ENCODE peak calls at places on chromosomes 11 and 22, in six cellular contexts. A is H1, H is GM12878, U is HepG2, L is HCT116, T is K562. Z is an unnamed sample.

GRCh38 chr11:73287400-73288101 is 15.4 kb downstream of the P2RY6 start:
- DNase-seq in T (peak), H (no peak), L (no peak), A (no peak), U (no peak), Z (no peak)

GRCh38 chr11:71237853-71238252 is 14.5 kb downstream of the SHANK2 start:
- DNase-seq in U (no peak), A (no peak), T (no peak), L (no peak), H (no peak), Z (no peak)

GRCh38 chr22:22878211-22878570 is 9.4 kb upstream of the IGLL5 start:
- DNase-seq in H (no peak), A (no peak), U (no peak), L (no peak), T (no peak), Z (no peak)

GRCh38 chr22:45908961-45909360 is 68.0 kb downstream of the WNT7B start:
- DNase-seq in U (no peak), L (no peak), H (no peak), T (no peak), A (no peak), Z (no peak)

GRCh38 chr11:2346586-2347335 is 30.3 kb upstream of the CD81 start:
- DNase-seq in A (no peak), T (no peak), L (no peak), H (no peak), U (no peak), Z (no peak)

GRCh38 chr11:64245797-64246623 is 733 bp downstream of the PPP1R14B start:
- DNase-seq in L (no peak), H (no peak), A (no peak), U (peak), T (peak), Z (no peak)

GRCh38 chr11:10878408-10879214 is 20.8 kb upstream of the ZBED5 start:
- DNase-seq in A (no peak), U (peak), T (peak), L (peak), H (peak), Z (peak)

GRCh38 chr11:131748146-131749050 is 378.0 kb downstream of the NTM start:
- DNase-seq in U (peak), T (peak), L (no peak), A (no peak), H (no peak), Z (peak)

GRCh38 chr22:41365425-41365824 is 16.3 kb upstream of the TEF start:
- DNase-seq in H (no peak), L (no peak), A (no peak), T (no peak), U (no peak), Z (no peak)

GRCh38 chr22:19879248-19879575 is 24.5 kb upstream of the GNB1L start:
- DNase-seq in A (no peak), L (no peak), U (no peak), T (no peak), H (no peak), Z (no peak)

GRCh38 chr11:16964501-16964900 is 49.7 kb downstream of the PLEKHA7 start:
- DNase-seq in L (no peak), U (no peak), A (no peak), H (no peak), T (no peak), Z (no peak)

GRCh38 chr11:78038697-78039313 is 15.7 kb upstream of the KCTD14 start:
- DNase-seq in L (no peak), A (no peak), U (peak), T (no peak), H (no peak), Z (no peak)

GRCh38 chr11:122723576-122723975 is 68.1 kb downstream of the UBASH3B start:
- DNase-seq in T (no peak), H (no peak), L (no peak), A (no peak), U (no peak), Z (no peak)

GRCh38 chr22:34038801-34039200 is 118.5 kb upstream of the LARGE1 start:
- DNase-seq in L (no peak), A (no peak), U (no peak), T (no peak), H (no peak), Z (no peak)

GRCh38 chr11:15107730-15108515 is 6.8 kb upstream of the INSC start:
- DNase-seq in U (no peak), L (no peak), H (no peak), A (no peak), T (no peak), Z (no peak)

GRCh38 chr11:126485021-126485781 is 129.7 kb downstream of the ST3GAL4 start:
- DNase-seq in T (no peak), A (no peak), H (no peak), U (no peak), L (no peak), Z (no peak)

GRCh38 chr11:81975261-81975900 is 758.3 kb downstream of the FAM181B start:
- DNase-seq in T (no peak), H (no peak), A (no peak), L (no peak), U (no peak), Z (no peak)

GRCh38 chr22:49299821-49300231 is 527.8 kb downstream of the BRD1 start:
- DNase-seq in U (no peak), T (no peak), A (no peak), L (no peak), H (no peak), Z (no peak)

GRCh38 chr22:46537221-46537945 is at the start of gene CELSR1:
- DNase-seq in A (no peak), T (no peak), H (no peak), L (no peak), U (no peak), Z (no peak)

GRCh38 chr11:95417832-95418231 is 186.8 kb upstream of the SESN3 start:
- DNase-seq in T (no peak), U (no peak), L (no peak), H (no peak), A (no peak), Z (no peak)

GRCh38 chr11:93740802-93741093 is 547 bp downstream of the TAF1D start:
- DNase-seq in L (no peak), T (peak), A (no peak), U (peak), H (no peak), Z (no peak)

DNA sequence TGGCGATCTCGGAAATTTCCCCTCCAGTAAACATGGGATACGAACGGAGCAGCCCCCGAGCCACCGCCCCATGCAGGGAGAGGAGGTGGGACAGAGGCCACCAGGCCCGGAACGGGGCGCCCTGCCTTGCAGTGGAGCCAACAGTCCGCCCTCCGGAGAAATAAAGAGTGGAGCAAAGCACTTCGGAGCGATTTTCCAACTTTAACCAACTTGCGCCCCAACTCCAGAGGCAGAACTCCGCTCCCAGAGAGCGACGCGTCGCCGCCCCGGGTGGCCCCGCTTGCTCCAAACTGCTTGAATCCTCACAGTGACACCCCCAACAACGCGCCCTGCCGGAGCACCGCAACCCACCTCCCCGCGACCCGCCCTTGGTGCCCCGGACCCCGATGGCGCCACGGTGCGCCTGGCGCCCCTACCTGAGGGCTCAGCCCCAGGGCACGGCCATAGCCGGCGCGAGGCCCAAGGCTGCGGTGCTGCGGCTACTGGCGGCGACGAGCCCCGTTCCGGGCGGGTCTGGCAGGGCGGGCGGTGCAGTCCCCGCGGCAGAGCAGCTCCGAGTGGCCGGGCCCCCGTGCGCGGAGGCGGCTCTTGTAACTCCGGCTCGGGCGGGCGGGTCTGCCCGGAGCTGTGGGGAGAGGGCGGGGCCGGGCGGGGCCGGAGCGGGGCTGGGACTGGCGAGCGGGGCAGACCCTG is at the start of gene AHNAK:
- DNase-seq in H (no peak), L (no peak), A (no peak), T (peak), U (no peak), Z (no peak)
- TF ChIP-seq ZNF274 in H (no peak), L (no peak), A (no peak), T (no peak), U (no peak), Z (no peak)

GRCh38 chr11:57468276-57468675 is 7.9 kb downstream of the RTN4RL2 start:
- DNase-seq in L (no peak), A (no peak), H (no peak), U (no peak), T (no peak), Z (no peak)

GRCh38 chr11:57469268-57469667 is 8.9 kb downstream of the RTN4RL2 start:
- DNase-seq in U (no peak), T (no peak), H (no peak), A (no peak), L (no peak), Z (no peak)

GRCh38 chr11:57474017-57474750 is 13.9 kb downstream of the RTN4RL2 start:
- DNase-seq in T (peak), U (no peak), L (no peak), A (no peak), H (peak), Z (no peak)

GRCh38 chr11:57473208-57473930 is 13.0 kb downstream of the RTN4RL2 start:
- DNase-seq in H (no peak), T (peak), A (no peak), U (no peak), L (no peak), Z (no peak)

DNA sequence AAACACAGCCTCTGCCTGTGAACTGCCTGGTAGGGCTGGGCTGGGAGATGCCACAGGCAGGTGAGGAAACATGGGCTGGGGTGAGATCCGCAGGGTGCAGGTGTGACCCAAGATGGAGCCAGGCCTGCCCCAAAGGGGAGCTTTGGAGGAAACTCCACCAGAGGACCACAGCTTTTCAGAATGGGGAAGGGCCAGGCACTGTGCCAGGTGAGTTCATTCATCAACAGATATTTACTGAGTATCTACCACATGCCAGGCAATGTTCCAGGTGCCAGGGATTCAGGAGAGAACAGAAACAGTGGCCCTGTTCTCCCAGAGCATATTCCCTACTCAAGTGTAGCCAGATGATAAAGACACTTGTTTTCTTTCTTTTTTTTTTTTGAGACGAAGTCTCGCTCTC is 11.2 kb downstream of the RTN4RL2 start:
- DNase-seq in U (no peak), L (no peak), H (no peak), T (no peak), A (no peak), Z (no peak)
- TF ChIP-seq ZNF274 in U (no peak), L (no peak), H (no peak), T (no peak), A (no peak), Z (no peak)

DNA sequence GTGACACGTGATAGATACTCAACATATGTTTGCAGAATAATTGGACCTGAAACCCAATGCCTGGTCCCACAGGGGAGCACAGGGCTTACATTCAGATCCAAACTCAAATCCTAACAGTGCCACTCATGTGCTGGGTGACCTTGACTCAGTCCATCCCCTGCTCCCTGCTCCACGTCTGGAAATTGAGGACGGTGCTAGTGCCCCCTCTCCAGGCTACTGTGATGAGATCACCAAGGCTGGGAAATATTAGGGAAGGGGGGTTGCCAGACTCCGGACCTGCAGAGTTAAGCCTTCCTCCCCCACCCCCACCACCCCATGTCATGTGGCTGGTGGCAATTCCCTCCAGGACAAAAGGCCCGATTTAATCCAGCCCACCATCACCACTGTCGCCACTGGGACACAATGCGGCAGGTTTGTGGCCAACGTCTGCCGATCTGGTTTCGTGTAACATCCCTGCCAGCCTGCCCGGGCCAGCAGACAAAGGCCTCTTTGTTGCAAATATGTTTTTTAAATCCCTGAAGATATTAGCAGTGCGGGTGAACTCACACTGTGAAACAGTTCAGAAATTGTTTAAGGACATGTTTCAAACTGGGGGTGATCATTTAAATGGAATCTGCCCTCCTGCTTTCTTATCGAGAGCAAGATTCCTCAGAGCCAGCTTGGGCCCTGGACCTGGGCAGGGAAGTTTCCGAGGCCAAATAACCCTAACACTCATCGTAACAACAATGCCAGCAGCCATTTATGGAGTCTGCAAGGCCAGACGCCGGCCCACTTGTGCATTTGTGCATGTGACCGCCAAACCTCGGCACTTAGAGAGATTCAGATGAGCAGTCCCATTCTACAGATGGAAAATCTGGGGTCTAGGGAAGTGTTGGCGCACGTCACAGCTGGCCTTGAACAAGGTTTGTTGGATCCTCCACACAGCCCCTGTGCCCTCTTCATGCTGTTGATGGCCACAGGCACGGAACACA is 19.6 kb upstream of the MN1 start:
- DNase-seq in H (no peak), L (no peak), A (no peak), U (peak), T (no peak), Z (no peak)
- TF ChIP-seq ZNF274 in H (no peak), L (no peak), A (no peak), U (no peak), T (no peak), Z (no peak)

DNA sequence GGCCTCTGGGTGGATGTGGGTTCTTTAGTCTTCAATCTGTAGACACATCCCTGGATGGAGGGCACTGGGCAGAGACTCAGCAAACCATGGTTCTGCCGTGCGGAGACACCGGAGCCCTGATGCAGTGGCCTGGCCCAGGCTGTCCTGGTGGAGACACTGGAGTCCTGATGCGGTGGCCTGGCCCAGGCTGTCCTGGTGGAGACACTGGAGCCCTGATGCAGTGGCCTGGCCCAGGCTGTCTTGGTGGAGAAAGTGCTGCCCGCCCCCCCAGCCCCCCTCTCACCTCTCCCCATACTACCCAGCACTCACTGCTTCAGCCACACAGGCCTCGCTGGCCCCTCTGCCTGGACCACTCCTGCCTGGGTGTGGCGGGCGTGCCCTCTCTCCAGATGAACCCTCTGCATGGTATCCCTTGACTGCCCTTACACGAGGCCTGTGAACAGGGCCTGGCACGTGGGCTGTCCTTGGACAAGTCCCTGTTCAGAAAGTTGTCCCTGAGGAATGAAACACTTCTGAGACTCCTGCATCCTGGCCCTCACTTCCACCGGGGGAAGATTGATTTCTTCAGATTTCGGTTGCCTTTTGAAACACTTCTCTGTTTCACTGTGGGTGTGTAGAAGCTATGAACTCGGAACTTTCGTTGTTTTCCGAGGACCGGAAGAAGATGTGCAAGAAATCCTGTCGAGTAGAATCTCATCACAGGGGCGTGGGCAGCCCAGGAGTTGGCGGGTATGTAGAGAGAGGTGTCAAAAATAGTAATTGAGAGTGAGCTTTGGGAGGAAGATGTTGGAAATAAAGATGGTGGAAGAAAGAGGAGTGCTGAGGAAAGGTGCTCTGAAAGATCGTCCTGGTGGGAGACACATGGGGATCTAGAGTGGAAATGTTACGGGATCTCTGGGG is 26.3 kb downstream of the IGHMBP2 start:
- DNase-seq in U (no peak), T (no peak), L (no peak), A (no peak), H (no peak), Z (no peak)
- TF ChIP-seq ZNF274 in U (no peak), T (no peak), L (no peak), A (no peak), H (no peak), Z (no peak)

DNA sequence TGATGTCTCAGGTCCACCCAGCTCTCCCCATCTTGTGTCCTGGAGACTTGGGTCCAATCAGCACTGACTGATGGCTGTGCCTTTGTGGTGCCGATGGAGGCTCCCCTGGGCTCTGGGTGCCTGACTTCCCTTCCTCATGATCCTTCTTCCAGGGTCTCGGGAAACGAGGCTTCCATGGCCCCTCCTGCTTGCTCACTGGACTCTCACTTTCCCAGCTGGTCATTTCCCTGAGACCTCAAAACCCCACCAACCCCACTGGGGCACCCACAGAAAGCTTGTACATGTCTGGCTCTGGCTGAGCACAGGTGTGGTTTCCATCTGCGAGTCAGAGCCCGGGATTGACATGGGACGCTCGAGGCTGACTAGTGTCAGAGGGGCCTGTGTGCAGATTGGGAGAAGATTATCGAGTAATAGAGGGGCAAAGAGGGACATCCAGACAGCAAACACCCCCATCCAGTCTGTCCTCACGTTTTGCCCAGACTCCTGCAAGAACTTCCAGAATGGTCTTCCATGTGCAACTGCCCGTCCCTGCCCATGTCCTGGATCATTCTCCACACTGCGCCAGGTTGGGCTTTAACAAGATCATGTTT is 15.1 kb downstream of the APOL1 start:
- DNase-seq in L (no peak), T (no peak), H (no peak), U (no peak), A (no peak), Z (no peak)
- TF ChIP-seq ZNF274 in L (no peak), T (no peak), H (no peak), U (no peak), A (no peak), Z (no peak)

GRCh38 chr11:129895126-129896041 is at the start of gene NFRKB:
- DNase-seq in H (peak), A (peak), L (peak), U (peak), T (peak), Z (peak)

GRCh38 chr11:129896062-129896461 is 684 bp upstream of the NFRKB start:
- DNase-seq in A (no peak), H (no peak), L (no peak), U (no peak), T (peak), Z (no peak)

DNA sequence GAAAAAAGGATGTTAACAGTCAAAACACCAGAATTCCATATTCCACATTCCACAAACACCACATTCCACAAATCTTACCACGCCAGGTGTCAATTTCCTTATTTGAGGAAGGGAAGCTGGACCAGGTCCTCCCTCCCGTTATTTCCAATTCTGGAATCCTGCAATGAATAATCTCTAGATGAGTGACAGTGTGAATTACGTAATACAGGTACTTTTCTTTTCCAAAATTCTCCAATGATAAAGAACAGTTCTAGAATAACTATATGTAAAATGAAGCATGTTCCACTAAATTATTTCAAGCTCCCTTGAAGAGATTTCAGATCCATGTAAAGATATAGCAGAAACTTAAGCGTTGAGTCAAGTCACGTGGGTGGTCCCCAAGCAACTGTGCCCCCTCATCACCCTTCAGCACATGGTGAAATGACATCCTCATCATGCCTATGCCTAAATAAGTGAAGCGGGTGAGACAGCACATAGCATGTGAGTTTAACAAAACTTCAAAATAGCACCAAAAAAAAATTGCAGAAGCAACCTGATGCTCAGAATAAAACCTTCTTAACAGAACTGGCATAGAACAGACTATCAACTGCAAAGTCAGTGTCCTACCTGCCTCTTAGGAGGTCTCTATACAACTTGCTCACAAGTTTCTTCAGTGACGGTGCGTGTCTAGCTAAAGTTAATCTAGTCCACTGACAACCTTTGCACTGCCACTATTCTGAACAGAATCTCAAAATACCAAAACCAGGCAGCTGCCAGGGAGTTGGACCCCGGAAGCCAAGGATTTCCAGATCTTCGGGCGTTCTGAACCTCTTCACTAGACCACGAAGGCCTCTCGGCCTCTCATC is 875 bp downstream of the NFRKB start:
- DNase-seq in H (no peak), L (no peak), A (no peak), U (no peak), T (no peak), Z (no peak)
- TF ChIP-seq ZNF274 in H (no peak), L (no peak), A (no peak), U (no peak), T (no peak), Z (no peak)